ENCODE peak calls at places on chromosomes 12 and 14, in five cellular contexts. Q is activated CD8-positive, alpha-beta memory T cell treated with anti-CD3 and anti-CD28 coated beads for 48 hours; X is brain pericyte; F is amniotic stem cell; E is heart right ventricle. Z is an unnamed sample.

GRCh38 chr12:6346235-6346832 is 4.5 kb upstream of the TNFRSF1A start:
- DNase-seq in X (no peak), E (no peak), Q (no peak), F (no peak), Z (no peak)

GRCh38 chr12:80472912-80473500 is 29.0 kb downstream of the PTPRQ start:
- DNase-seq in Q (no peak), E (no peak), X (peak; percentile 40), F (no peak), Z (no peak)

GRCh38 chr12:109910969-109911348 is 10.9 kb downstream of the TCHP start:
- DNase-seq in Q (no peak), X (no peak), E (no peak), F (no peak), Z (no peak)

GRCh38 chr12:104582739-104583138 is 126.0 kb downstream of the CHST11 start:
- DNase-seq in X (no peak), Q (no peak), E (no peak), F (no peak), Z (no peak)

GRCh38 chr12:104764225-104765073 is 193.6 kb downstream of the SLC41A2 start:
- DNase-seq in X (no peak), F (no peak), E (no peak), Q (no peak), Z (no peak)

GRCh38 chr14:58332514-58332913 is 34.2 kb downstream of the ARID4A start:
- DNase-seq in X (no peak), E (no peak), F (no peak), Q (no peak), Z (no peak)

GRCh38 chr12:7113389-7113871 is 4.4 kb upstream of the C1RL start:
- DNase-seq in E (no peak), X (no peak), Q (no peak), F (no peak), Z (no peak)

GRCh38 chr12:110165540-110166159 is 41.5 kb downstream of the IFT81 start:
- DNase-seq in X (no peak), F (no peak), Q (no peak), E (no peak), Z (no peak)

GRCh38 chr14:71720978-71721624 is 211.1 kb upstream of the RGS6 start:
- DNase-seq in Q (no peak), E (no peak), F (peak; percentile 50), X (peak; percentile 20), Z (peak; percentile 89)

GRCh38 chr14:64444984-64445845 is 20.1 kb upstream of the AKAP5 start:
- DNase-seq in Q (no peak), X (no peak), E (no peak), F (peak; percentile 70), Z (no peak)

GRCh38 chr12:109473006-109473405 is 4.1 kb downstream of the KCTD10 start:
- DNase-seq in X (no peak), F (no peak), Q (no peak), E (no peak), Z (no peak)

GRCh38 chr14:90331497-90332270 is at the start of gene NRDE2:
- DNase-seq in F (peak; percentile 88), E (peak; percentile 100), Q (peak; percentile 94), X (peak; percentile 92), Z (peak; percentile 57)

GRCh38 chr14:87334997-87335675 is 657.8 kb downstream of the GALC start:
- DNase-seq in F (no peak), Q (no peak), X (no peak), E (no peak), Z (no peak)

GRCh38 chr12:1911598-1912575 is 6.6 kb downstream of the CACNA2D4 start:
- DNase-seq in X (no peak), E (no peak), Q (no peak), F (no peak), Z (no peak)

GRCh38 chr12:68506619-68507018 is 104.1 kb upstream of the RAP1B start:
- DNase-seq in X (no peak), F (no peak), Q (no peak), E (no peak), Z (no peak)

GRCh38 chr14:101480747-101481530 is 80.4 kb upstream of the DIO3 start:
- DNase-seq in X (no peak), E (no peak), F (no peak), Q (no peak), Z (peak; percentile 15)

GRCh38 chr12:4282103-4282891 is 8.7 kb downstream of the CCND2 start:
- DNase-seq in E (no peak), X (no peak), Q (no peak), F (no peak), Z (no peak)

GRCh38 chr12:82874935-82875334 is 188.2 kb downstream of the TMTC2 start:
- DNase-seq in F (no peak), E (no peak), X (no peak), Q (no peak), Z (no peak)

GRCh38 chr12:101859664-101860607 is 17.4 kb upstream of the DRAM1 start:
- DNase-seq in X (no peak), F (no peak), Q (no peak), E (no peak), Z (no peak)

GRCh38 chr12:110379201-110379600 is 24.3 kb downstream of the ANAPC7 start:
- DNase-seq in Q (no peak), F (no peak), E (no peak), X (no peak), Z (no peak)

GRCh38 chr14:76810953-76811400 is 1.7 kb downstream of the ANGEL1 start:
- DNase-seq in Q (no peak), X (no peak), E (no peak), F (peak; percentile 30), Z (no peak)

GRCh38 chr14:94345344-94346072 is 22.4 kb upstream of the SERPINA6 start:
- DNase-seq in Q (no peak), X (no peak), F (peak; percentile 88), E (no peak), Z (peak; percentile 52)

GRCh38 chr12:18595406-18595805 is 142.4 kb downstream of the PLCZ1 start:
- DNase-seq in Q (no peak), F (no peak), X (no peak), E (no peak), Z (no peak)

GRCh38 chr12:24780969-24781368 is 167.9 kb downstream of the BCAT1 start:
- DNase-seq in X (no peak), F (peak; percentile 3), Q (no peak), E (no peak), Z (no peak)

GRCh38 chr14:55547650-55548315 is 32.2 kb upstream of the KTN1 start:
- DNase-seq in X (no peak), E (no peak), Q (no peak), F (no peak), Z (no peak)

GRCh38 chr12:129887047-129887568 is 16.7 kb downstream of the TMEM132D start:
- DNase-seq in E (no peak), X (peak; percentile 46), Q (no peak), F (no peak), Z (no peak)

GRCh38 chr12:91613223-91613779 is 430.7 kb upstream of the DCN start:
- DNase-seq in Q (no peak), X (no peak), F (no peak), E (no peak), Z (no peak)

GRCh38 chr14:65352964-65353530 is 59.5 kb upstream of the FUT8 start:
- DNase-seq in F (no peak), E (no peak), X (no peak), Q (no peak), Z (peak; percentile 38)

GRCh38 chr14:104729835-104730181 is 5.8 kb downstream of the ADSS1 start:
- DNase-seq in Q (no peak), F (no peak), E (no peak), X (no peak), Z (no peak)

GRCh38 chr12:14283489-14284144 is 81.9 kb upstream of the ATF7IP start:
- DNase-seq in E (no peak), Q (no peak), F (no peak), X (no peak), Z (no peak)

GRCh38 chr14:24080888-24081738 is 9.8 kb downstream of the CPNE6 start:
- DNase-seq in E (peak; percentile 48), X (no peak), F (peak; percentile 18), Q (peak; percentile 47), Z (no peak)

Z was measured in keratinocyte.